ENCODE peak calls at places on chromosome 6, in eight cellular contexts. One of them, this sample, is unnamed.

GRCh38 chr6:137416376-137417109 is 77.7 kb downstream of the OLIG3 start:
- DNase-seq in heart left ventricle: no peak
- DNase-seq in esophagus squamous epithelium: no peak
- DNase-seq in esophagus muscularis mucosa: no peak
- DNase-seq in breast epithelium: no peak
- DNase-seq in A549: no peak
- DNase-seq in HCT116: no peak
- DNase-seq in transverse colon: no peak
- DNase-seq in this sample: no peak

GRCh38 chr6:47852727-47853126 is 70.9 kb downstream of the OPN5 start:
- DNase-seq in esophagus muscularis mucosa: no peak
- DNase-seq in A549: no peak
- DNase-seq in HCT116: no peak
- DNase-seq in esophagus squamous epithelium: no peak
- DNase-seq in heart left ventricle: no peak
- DNase-seq in breast epithelium: no peak
- DNase-seq in transverse colon: no peak
- DNase-seq in this sample: no peak

GRCh38 chr6:55495277-55495676 is 83.7 kb downstream of the HMGCLL1 start:
- DNase-seq in transverse colon: no peak
- DNase-seq in breast epithelium: no peak
- DNase-seq in esophagus muscularis mucosa: no peak
- DNase-seq in esophagus squamous epithelium: no peak
- DNase-seq in HCT116: no peak
- DNase-seq in A549: no peak
- DNase-seq in heart left ventricle: no peak
- DNase-seq in this sample: no peak

GRCh38 chr6:151959086-151959485 is 151.6 kb downstream of the ESR1 start:
- DNase-seq in esophagus squamous epithelium: no peak
- DNase-seq in A549: no peak
- DNase-seq in heart left ventricle: no peak
- DNase-seq in breast epithelium: no peak
- DNase-seq in esophagus muscularis mucosa: no peak
- DNase-seq in HCT116: no peak
- DNase-seq in transverse colon: no peak
- DNase-seq in this sample: no peak

GRCh38 chr6:116556065-116556464 is 2.5 kb downstream of the CALHM4 start:
- DNase-seq in transverse colon: no peak
- DNase-seq in heart left ventricle: no peak
- DNase-seq in A549: no peak
- DNase-seq in esophagus squamous epithelium: no peak
- DNase-seq in esophagus muscularis mucosa: no peak
- DNase-seq in breast epithelium: no peak
- DNase-seq in HCT116: no peak
- DNase-seq in this sample: no peak

GRCh38 chr6:44034391-44034861 is 92.8 kb downstream of the MRPL14 start:
- DNase-seq in transverse colon: no peak
- DNase-seq in breast epithelium: no peak
- DNase-seq in A549: no peak
- DNase-seq in heart left ventricle: no peak
- DNase-seq in HCT116: no peak
- DNase-seq in esophagus squamous epithelium: no peak
- DNase-seq in esophagus muscularis mucosa: no peak
- DNase-seq in this sample: no peak

GRCh38 chr6:106181664-106182418 is 95.7 kb downstream of the PRDM1 start:
- DNase-seq in heart left ventricle: no peak
- DNase-seq in esophagus muscularis mucosa: no peak
- DNase-seq in breast epithelium: no peak
- DNase-seq in esophagus squamous epithelium: no peak
- DNase-seq in transverse colon: no peak
- DNase-seq in HCT116: no peak
- DNase-seq in A549: no peak
- DNase-seq in this sample: no peak

GRCh38 chr6:146887447-146888077 is 288.8 kb downstream of the ADGB start:
- DNase-seq in HCT116: no peak
- DNase-seq in esophagus muscularis mucosa: no peak
- DNase-seq in esophagus squamous epithelium: no peak
- DNase-seq in A549: no peak
- DNase-seq in breast epithelium: no peak
- DNase-seq in transverse colon: no peak
- DNase-seq in heart left ventricle: no peak
- DNase-seq in this sample: no peak

GRCh38 chr6:17336425-17336824 is 55.3 kb downstream of the RBM24 start:
- DNase-seq in HCT116: no peak
- DNase-seq in breast epithelium: no peak
- DNase-seq in esophagus squamous epithelium: no peak
- DNase-seq in heart left ventricle: no peak
- DNase-seq in esophagus muscularis mucosa: no peak
- DNase-seq in transverse colon: no peak
- DNase-seq in A549: no peak
- DNase-seq in this sample: no peak

GRCh38 chr6:104201557-104201956 is 658.2 kb downstream of the HACE1 start:
- DNase-seq in heart left ventricle: no peak
- DNase-seq in esophagus squamous epithelium: no peak
- DNase-seq in breast epithelium: no peak
- DNase-seq in esophagus muscularis mucosa: no peak
- DNase-seq in HCT116: no peak
- DNase-seq in transverse colon: no peak
- DNase-seq in A549: no peak
- DNase-seq in this sample: no peak

GRCh38 chr6:87291879-87292278 is 30.5 kb upstream of the SMIM8 start:
- DNase-seq in esophagus muscularis mucosa: no peak
- DNase-seq in esophagus squamous epithelium: no peak
- DNase-seq in transverse colon: no peak
- DNase-seq in A549: no peak
- DNase-seq in breast epithelium: no peak
- DNase-seq in heart left ventricle: no peak
- DNase-seq in HCT116: no peak
- DNase-seq in this sample: no peak

GRCh38 chr6:89475106-89475505 is 42.2 kb downstream of the ANKRD6 start:
- DNase-seq in heart left ventricle: no peak
- DNase-seq in A549: no peak
- DNase-seq in esophagus squamous epithelium: no peak
- DNase-seq in breast epithelium: no peak
- DNase-seq in HCT116: no peak
- DNase-seq in esophagus muscularis mucosa: no peak
- DNase-seq in transverse colon: no peak
- DNase-seq in this sample: no peak

GRCh38 chr6:71194730-71195129 is 93.9 kb upstream of the OGFRL1 start:
- DNase-seq in transverse colon: no peak
- DNase-seq in HCT116: no peak
- DNase-seq in esophagus squamous epithelium: no peak
- DNase-seq in esophagus muscularis mucosa: no peak
- DNase-seq in heart left ventricle: no peak
- DNase-seq in breast epithelium: no peak
- DNase-seq in A549: peak
- DNase-seq in this sample: no peak

GRCh38 chr6:10404107-10404798 is 10.6 kb downstream of the TFAP2A start:
- DNase-seq in A549: peak
- DNase-seq in esophagus squamous epithelium: peak
- DNase-seq in breast epithelium: peak
- DNase-seq in transverse colon: peak
- DNase-seq in HCT116: peak
- DNase-seq in esophagus muscularis mucosa: peak
- DNase-seq in heart left ventricle: peak
- DNase-seq in this sample: peak
- TF ChIP-seq POLR2A in A549: peak
- TF ChIP-seq POLR2A in esophagus squamous epithelium: peak
- TF ChIP-seq POLR2A in breast epithelium: peak
- TF ChIP-seq POLR2A in transverse colon: no peak
- TF ChIP-seq POLR2A in HCT116: peak
- TF ChIP-seq POLR2A in esophagus muscularis mucosa: no peak
- TF ChIP-seq POLR2A in heart left ventricle: no peak
- TF ChIP-seq POLR2A in this sample: no peak

DNA sequence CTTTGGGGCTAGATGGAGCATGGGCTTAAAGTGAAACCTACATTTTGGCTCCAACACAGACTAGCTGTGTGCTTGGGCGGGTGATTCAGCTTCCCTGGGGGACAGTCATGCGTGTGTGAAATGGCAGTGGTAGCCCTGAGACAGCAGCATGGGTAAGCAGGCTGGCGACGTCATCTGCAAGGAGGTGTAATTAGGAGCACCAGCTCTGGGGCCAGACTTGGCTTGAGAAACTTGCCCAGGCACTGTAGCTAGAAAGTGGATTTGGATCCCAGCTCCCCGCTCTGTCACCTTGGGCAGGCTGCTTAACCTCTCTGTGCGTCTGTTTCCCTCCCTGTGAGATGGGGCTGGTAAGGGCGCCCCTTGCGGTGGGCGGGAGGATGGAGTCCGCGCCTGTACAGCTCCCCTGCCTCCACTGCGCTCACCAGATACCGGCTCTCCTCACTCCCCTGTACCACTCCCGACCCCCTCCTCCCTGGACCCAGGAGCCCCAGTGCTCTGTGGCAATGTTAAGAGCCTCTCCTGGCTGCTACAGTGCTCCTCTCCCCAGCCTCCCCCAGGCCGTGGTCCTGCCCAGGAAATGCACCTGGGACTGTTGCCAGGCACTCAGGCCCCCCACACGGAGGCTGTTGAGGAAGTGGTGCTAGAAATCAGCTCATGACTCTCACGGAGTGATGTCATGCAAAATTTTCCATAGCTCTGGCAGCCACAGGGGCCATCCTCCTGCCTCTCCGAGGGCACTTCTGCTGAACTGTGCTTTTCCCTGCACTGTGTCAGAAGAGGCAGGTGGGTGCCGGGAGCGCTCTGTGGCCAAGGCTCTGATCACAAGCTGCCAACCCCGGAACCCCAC is 44.6 kb downstream of the SYNJ2 start:
- DNase-seq in esophagus muscularis mucosa: no peak
- DNase-seq in transverse colon: peak
- DNase-seq in HCT116: no peak
- DNase-seq in A549: peak
- DNase-seq in esophagus squamous epithelium: peak
- DNase-seq in heart left ventricle: peak
- DNase-seq in breast epithelium: peak
- DNase-seq in this sample: peak
- TF ChIP-seq POLR2A in esophagus muscularis mucosa: no peak
- TF ChIP-seq POLR2A in transverse colon: no peak
- TF ChIP-seq POLR2A in HCT116: no peak
- TF ChIP-seq POLR2A in A549: no peak
- TF ChIP-seq POLR2A in esophagus squamous epithelium: no peak
- TF ChIP-seq POLR2A in heart left ventricle: no peak
- TF ChIP-seq POLR2A in breast epithelium: no peak
- TF ChIP-seq POLR2A in this sample: no peak

GRCh38 chr6:6969761-6970223 is 138.0 kb upstream of the RREB1 start:
- DNase-seq in esophagus muscularis mucosa: no peak
- DNase-seq in transverse colon: peak
- DNase-seq in heart left ventricle: no peak
- DNase-seq in esophagus squamous epithelium: no peak
- DNase-seq in A549: no peak
- DNase-seq in breast epithelium: no peak
- DNase-seq in HCT116: peak
- DNase-seq in this sample: peak
- TF ChIP-seq POLR2A in esophagus muscularis mucosa: no peak
- TF ChIP-seq POLR2A in transverse colon: peak
- TF ChIP-seq POLR2A in heart left ventricle: no peak
- TF ChIP-seq POLR2A in esophagus squamous epithelium: no peak
- TF ChIP-seq POLR2A in A549: no peak
- TF ChIP-seq POLR2A in breast epithelium: no peak
- TF ChIP-seq POLR2A in HCT116: no peak
- TF ChIP-seq POLR2A in this sample: no peak

DNA sequence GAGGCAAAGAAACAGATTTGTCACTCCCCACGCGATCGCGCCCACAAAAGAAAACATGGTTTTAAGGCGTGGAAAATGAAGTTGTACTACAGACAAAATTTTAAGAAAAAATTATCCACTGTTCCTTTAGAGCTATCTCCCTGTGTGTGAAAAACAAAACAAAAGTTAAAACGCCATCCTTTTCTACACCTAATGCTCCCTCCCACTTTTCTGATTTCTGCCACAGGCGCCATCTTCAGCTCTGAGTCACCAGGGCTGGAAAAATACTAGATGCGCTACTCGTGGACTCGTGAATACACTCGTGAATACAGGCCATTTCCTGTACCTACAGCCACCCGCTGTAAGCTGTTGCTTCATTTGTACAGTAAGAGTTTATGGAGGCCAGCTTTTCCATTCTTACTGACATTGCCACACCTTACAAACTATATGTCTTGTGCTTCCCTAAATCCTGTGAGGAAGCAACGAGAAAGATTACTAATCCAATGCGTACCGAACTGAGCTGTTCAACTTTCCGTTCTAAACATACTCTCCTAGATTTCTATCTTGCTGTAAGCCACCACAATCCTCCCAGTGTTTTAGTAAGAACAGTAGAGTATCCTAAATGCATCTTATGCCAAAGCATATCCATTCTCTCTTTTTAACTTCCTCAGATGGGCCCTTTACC is 770 bp upstream of the AHI1 start:
- DNase-seq in esophagus squamous epithelium: no peak
- DNase-seq in breast epithelium: peak
- DNase-seq in heart left ventricle: peak
- DNase-seq in A549: peak
- DNase-seq in esophagus muscularis mucosa: peak
- DNase-seq in HCT116: peak
- DNase-seq in transverse colon: peak
- DNase-seq in this sample: peak
- TF ChIP-seq POLR2A in esophagus squamous epithelium: peak
- TF ChIP-seq POLR2A in breast epithelium: no peak
- TF ChIP-seq POLR2A in heart left ventricle: no peak
- TF ChIP-seq POLR2A in A549: peak
- TF ChIP-seq POLR2A in esophagus muscularis mucosa: no peak
- TF ChIP-seq POLR2A in HCT116: peak
- TF ChIP-seq POLR2A in transverse colon: no peak
- TF ChIP-seq POLR2A in this sample: peak

This sample was measured in stomach.